ENCODE peak calls at places on chromosomes 2 and 18, in seven cellular contexts. One of them, this sample, is unnamed.
A peak's percentile ranks its signal among the peaks of the same experiment; 100 is the strongest.

GRCh38 chr2:236972491-236973379 is 113.0 kb upstream of the COPS8 start:
- DNase-seq in stomach: no peak
- DNase-seq in HFF-Myc: peak; percentile 71
- DNase-seq in fibroblast of villous mesenchyme: no peak
- DNase-seq in coronary artery: no peak
- DNase-seq in fibroblast of mammary gland: peak; percentile 94
- DNase-seq in BE2C: no peak
- DNase-seq in this sample: peak; percentile 77

GRCh38 chr2:3445891-3446290 is 66.4 kb downstream of the TRAPPC12 start:
- DNase-seq in BE2C: no peak
- DNase-seq in fibroblast of villous mesenchyme: no peak
- DNase-seq in HFF-Myc: no peak
- DNase-seq in stomach: no peak
- DNase-seq in coronary artery: no peak
- DNase-seq in fibroblast of mammary gland: no peak
- DNase-seq in this sample: no peak

GRCh38 chr18:9613550-9614400 is 584 bp downstream of the PPP4R1 start:
- DNase-seq in HFF-Myc: no peak
- DNase-seq in coronary artery: peak; percentile 81
- DNase-seq in BE2C: peak; percentile 49
- DNase-seq in fibroblast of mammary gland: no peak
- DNase-seq in stomach: peak; percentile 57
- DNase-seq in fibroblast of villous mesenchyme: peak; percentile 54
- DNase-seq in this sample: peak; percentile 62

GRCh38 chr2:134154269-134154668 is 99.6 kb upstream of the MGAT5 start:
- DNase-seq in HFF-Myc: no peak
- DNase-seq in stomach: no peak
- DNase-seq in coronary artery: no peak
- DNase-seq in fibroblast of mammary gland: no peak
- DNase-seq in fibroblast of villous mesenchyme: peak; percentile 51
- DNase-seq in BE2C: no peak
- DNase-seq in this sample: no peak

GRCh38 chr2:223918671-223919134 is 26.4 kb downstream of the WDFY1 start:
- DNase-seq in stomach: no peak
- DNase-seq in fibroblast of villous mesenchyme: peak; percentile 60
- DNase-seq in BE2C: no peak
- DNase-seq in coronary artery: no peak
- DNase-seq in HFF-Myc: no peak
- DNase-seq in fibroblast of mammary gland: no peak
- DNase-seq in this sample: no peak

GRCh38 chr18:59049726-59050660 is 89.7 kb upstream of the SEC11C start:
- DNase-seq in coronary artery: peak; percentile 52
- DNase-seq in stomach: no peak
- DNase-seq in fibroblast of villous mesenchyme: no peak
- DNase-seq in BE2C: no peak
- DNase-seq in fibroblast of mammary gland: no peak
- DNase-seq in HFF-Myc: no peak
- DNase-seq in this sample: no peak

GRCh38 chr2:197306691-197307030 is 3.9 kb downstream of the ANKRD44 start:
- DNase-seq in fibroblast of villous mesenchyme: no peak
- DNase-seq in HFF-Myc: no peak
- DNase-seq in stomach: peak; percentile 73
- DNase-seq in BE2C: peak; percentile 31
- DNase-seq in coronary artery: peak; percentile 87
- DNase-seq in fibroblast of mammary gland: no peak
- DNase-seq in this sample: no peak

GRCh38 chr2:43227830-43228280 is 1.4 kb upstream of the ZFP36L2 start:
- DNase-seq in fibroblast of mammary gland: peak; percentile 72
- DNase-seq in fibroblast of villous mesenchyme: no peak
- DNase-seq in BE2C: no peak
- DNase-seq in HFF-Myc: no peak
- DNase-seq in coronary artery: no peak
- DNase-seq in stomach: no peak
- DNase-seq in this sample: no peak

GRCh38 chr2:44743473-44743872 is 198.0 kb upstream of the SIX3 start:
- DNase-seq in stomach: no peak
- DNase-seq in fibroblast of mammary gland: no peak
- DNase-seq in fibroblast of villous mesenchyme: no peak
- DNase-seq in BE2C: no peak
- DNase-seq in coronary artery: no peak
- DNase-seq in HFF-Myc: no peak
- DNase-seq in this sample: no peak

GRCh38 chr2:28393115-28393836 is 618 bp downstream of the FOSL2 start:
- DNase-seq in BE2C: peak; percentile 61
- DNase-seq in stomach: peak; percentile 69
- DNase-seq in coronary artery: peak; percentile 87
- DNase-seq in fibroblast of mammary gland: peak; percentile 60
- DNase-seq in fibroblast of villous mesenchyme: no peak
- DNase-seq in HFF-Myc: no peak
- DNase-seq in this sample: peak; percentile 81

GRCh38 chr2:206127656-206128055 is 31.6 kb downstream of the NDUFS1 start:
- DNase-seq in BE2C: no peak
- DNase-seq in coronary artery: no peak
- DNase-seq in fibroblast of mammary gland: no peak
- DNase-seq in stomach: no peak
- DNase-seq in fibroblast of villous mesenchyme: no peak
- DNase-seq in HFF-Myc: no peak
- DNase-seq in this sample: peak; percentile 7

GRCh38 chr2:42796427-42797248 is 4.3 kb upstream of the HAAO start:
- DNase-seq in HFF-Myc: no peak
- DNase-seq in coronary artery: no peak
- DNase-seq in fibroblast of villous mesenchyme: no peak
- DNase-seq in stomach: no peak
- DNase-seq in BE2C: no peak
- DNase-seq in fibroblast of mammary gland: no peak
- DNase-seq in this sample: no peak

GRCh38 chr2:157777425-157777824 is 98.7 kb downstream of the ACVR1 start:
- DNase-seq in fibroblast of villous mesenchyme: peak; percentile 70
- DNase-seq in stomach: peak; percentile 62
- DNase-seq in fibroblast of mammary gland: peak; percentile 71
- DNase-seq in HFF-Myc: no peak
- DNase-seq in BE2C: peak; percentile 30
- DNase-seq in coronary artery: no peak
- DNase-seq in this sample: peak; percentile 76

GRCh38 chr18:9787126-9787525 is 79.0 kb downstream of the RAB31 start:
- DNase-seq in HFF-Myc: no peak
- DNase-seq in fibroblast of mammary gland: peak; percentile 24
- DNase-seq in fibroblast of villous mesenchyme: no peak
- DNase-seq in BE2C: no peak
- DNase-seq in stomach: no peak
- DNase-seq in coronary artery: no peak
- DNase-seq in this sample: no peak

GRCh38 chr18:23494992-23495391 is 8.3 kb upstream of the RMC1 start:
- DNase-seq in BE2C: no peak
- DNase-seq in coronary artery: no peak
- DNase-seq in fibroblast of villous mesenchyme: no peak
- DNase-seq in HFF-Myc: no peak
- DNase-seq in fibroblast of mammary gland: no peak
- DNase-seq in stomach: no peak
- DNase-seq in this sample: no peak

GRCh38 chr18:7608798-7609197 is 41.7 kb downstream of the PTPRM start:
- DNase-seq in fibroblast of villous mesenchyme: peak; percentile 63
- DNase-seq in fibroblast of mammary gland: peak; percentile 76
- DNase-seq in BE2C: no peak
- DNase-seq in stomach: no peak
- DNase-seq in coronary artery: peak; percentile 52
- DNase-seq in HFF-Myc: peak; percentile 68
- DNase-seq in this sample: peak; percentile 47

GRCh38 chr2:147855316-147855715 is 10.5 kb downstream of the ACVR2A start:
- DNase-seq in fibroblast of mammary gland: no peak
- DNase-seq in stomach: no peak
- DNase-seq in HFF-Myc: no peak
- DNase-seq in coronary artery: no peak
- DNase-seq in fibroblast of villous mesenchyme: no peak
- DNase-seq in BE2C: no peak
- DNase-seq in this sample: no peak

GRCh38 chr2:24546668-24547067 is 55.6 kb downstream of the NCOA1 start:
- DNase-seq in HFF-Myc: no peak
- DNase-seq in fibroblast of villous mesenchyme: no peak
- DNase-seq in coronary artery: no peak
- DNase-seq in stomach: no peak
- DNase-seq in fibroblast of mammary gland: no peak
- DNase-seq in BE2C: no peak
- DNase-seq in this sample: no peak

GRCh38 chr2:64487256-64488049 is 33.5 kb downstream of the LGALSL start:
- DNase-seq in HFF-Myc: no peak
- DNase-seq in stomach: no peak
- DNase-seq in fibroblast of mammary gland: no peak
- DNase-seq in BE2C: no peak
- DNase-seq in coronary artery: peak; percentile 59
- DNase-seq in fibroblast of villous mesenchyme: peak; percentile 10
- DNase-seq in this sample: no peak

GRCh38 chr2:240966906-240967680 is 31.3 kb upstream of the SNED1 start:
- DNase-seq in coronary artery: no peak
- DNase-seq in stomach: peak; percentile 51
- DNase-seq in fibroblast of villous mesenchyme: no peak
- DNase-seq in fibroblast of mammary gland: no peak
- DNase-seq in BE2C: peak; percentile 14
- DNase-seq in HFF-Myc: no peak
- DNase-seq in this sample: no peak

GRCh38 chr2:57733959-57734358 is 312.6 kb upstream of the VRK2 start:
- DNase-seq in coronary artery: no peak
- DNase-seq in BE2C: no peak
- DNase-seq in stomach: no peak
- DNase-seq in fibroblast of villous mesenchyme: no peak
- DNase-seq in HFF-Myc: no peak
- DNase-seq in fibroblast of mammary gland: no peak
- DNase-seq in this sample: no peak

GRCh38 chr2:128472789-128473174 is 154.1 kb upstream of the HS6ST1 start:
- DNase-seq in fibroblast of mammary gland: peak; percentile 30
- DNase-seq in coronary artery: no peak
- DNase-seq in fibroblast of villous mesenchyme: no peak
- DNase-seq in HFF-Myc: peak; percentile 11
- DNase-seq in BE2C: no peak
- DNase-seq in stomach: no peak
- DNase-seq in this sample: no peak

DNA sequence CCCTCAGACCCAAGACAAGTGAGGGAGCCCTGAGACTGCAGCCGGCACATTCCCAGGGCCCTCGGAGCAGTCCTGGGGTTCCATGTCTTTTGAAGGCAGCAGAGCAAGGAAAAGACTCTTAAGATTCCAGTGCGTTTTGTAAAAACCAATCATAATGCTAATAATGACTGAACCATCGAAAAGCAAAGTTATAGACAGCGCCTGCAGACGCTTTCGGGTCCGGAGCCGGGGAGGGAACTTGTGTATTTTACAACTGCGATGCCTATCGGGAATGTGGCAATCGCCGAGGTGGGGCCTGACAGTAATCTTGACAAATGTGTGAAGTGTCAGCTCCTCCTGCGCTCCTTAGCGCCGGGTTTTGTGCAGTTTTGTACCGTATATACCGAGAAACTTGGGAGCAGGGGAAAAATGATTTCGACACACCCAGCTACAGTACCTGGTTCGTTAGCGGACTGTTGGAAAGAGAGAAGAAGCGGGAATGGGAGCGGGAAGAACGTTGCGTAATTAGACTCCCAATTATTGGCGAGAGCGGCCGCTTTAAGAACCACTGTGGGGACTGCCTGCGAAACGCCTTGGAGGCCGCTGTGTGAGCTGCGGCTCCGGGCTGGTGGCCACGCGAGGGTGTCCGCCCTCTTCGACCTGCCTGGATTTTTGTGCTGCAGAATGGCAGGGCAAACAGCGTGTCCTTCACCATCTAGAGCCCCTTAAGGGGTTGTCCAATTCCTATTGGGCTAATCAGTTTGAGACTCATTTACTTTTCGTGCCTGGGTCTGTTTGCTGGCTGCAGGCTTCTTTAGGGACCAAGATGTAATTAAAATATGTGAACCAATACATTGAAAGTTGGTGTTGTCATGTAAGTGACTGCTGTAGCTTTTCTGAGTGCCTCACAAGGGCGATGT is 2.4 kb downstream of the EPAS1 start:
- DNase-seq in stomach: peak; percentile 75
- DNase-seq in BE2C: peak; percentile 47
- DNase-seq in HFF-Myc: no peak
- DNase-seq in coronary artery: peak; percentile 86
- DNase-seq in fibroblast of villous mesenchyme: peak; percentile 93
- DNase-seq in fibroblast of mammary gland: peak; percentile 79
- DNase-seq in this sample: peak; percentile 89
- H3K4me3 ChIP-seq in stomach: peak overlapping the region; percentile 55
- H3K4me3 ChIP-seq in BE2C: peak overlapping the region; percentile 66
- H3K4me3 ChIP-seq in HFF-Myc: peak overlapping the region; percentile 55
- H3K4me3 ChIP-seq in coronary artery: peak overlapping the region; percentile 74
- H3K4me3 ChIP-seq in fibroblast of villous mesenchyme: peak overlapping the region; percentile 98
- H3K4me3 ChIP-seq in fibroblast of mammary gland: peak overlapping the region; percentile 77
- H3K4me3 ChIP-seq in this sample: peak overlapping the region; percentile 95

GRCh38 chr2:178584666-178585065 is 104.4 kb downstream of the PLEKHA3 start:
- DNase-seq in coronary artery: no peak
- DNase-seq in HFF-Myc: no peak
- DNase-seq in stomach: no peak
- DNase-seq in fibroblast of villous mesenchyme: no peak
- DNase-seq in BE2C: no peak
- DNase-seq in fibroblast of mammary gland: no peak
- DNase-seq in this sample: no peak
- TF ChIP-seq CTCF in coronary artery: no peak
- TF ChIP-seq CTCF in HFF-Myc: no peak
- TF ChIP-seq CTCF in stomach: no peak
- TF ChIP-seq CTCF in fibroblast of villous mesenchyme: no peak
- TF ChIP-seq CTCF in BE2C: no peak
- TF ChIP-seq CTCF in fibroblast of mammary gland: no peak
- TF ChIP-seq CTCF in this sample: no peak

DNA sequence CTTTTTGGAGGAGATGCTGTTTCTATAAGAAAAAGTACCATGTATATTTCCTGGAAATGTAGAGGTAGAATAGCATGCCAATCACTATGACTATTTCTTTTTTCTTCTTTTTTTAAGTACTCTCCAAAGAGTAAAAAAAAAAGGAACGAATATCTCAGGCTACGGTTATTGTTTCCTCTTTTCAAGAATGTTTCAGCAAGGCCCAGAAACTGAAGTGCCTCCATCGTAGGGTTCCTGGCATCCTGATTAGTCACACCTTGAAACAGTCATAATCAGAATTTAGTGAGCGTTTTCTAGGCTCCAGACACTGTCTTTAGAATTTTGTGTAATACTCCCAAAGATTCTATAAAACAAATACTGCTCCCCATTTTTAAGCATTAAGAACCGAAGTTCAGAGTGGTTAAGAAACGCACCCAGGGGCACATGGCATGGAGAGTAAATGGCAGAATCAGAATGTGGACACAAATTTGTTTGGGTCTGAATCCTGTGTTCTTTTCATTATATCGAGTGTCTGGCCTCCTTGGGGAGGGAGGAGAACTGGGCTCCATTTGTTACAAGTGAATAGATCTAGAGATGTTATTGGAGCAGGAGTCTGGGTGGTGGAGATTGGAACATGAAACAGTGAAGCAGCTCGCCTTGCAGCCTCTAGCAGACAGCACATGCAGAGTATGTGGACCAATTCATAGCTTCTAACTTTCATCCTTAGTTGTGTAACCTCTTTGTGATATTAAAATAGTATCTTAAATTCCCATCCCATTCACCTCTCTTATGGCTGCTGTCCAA is 26.7 kb downstream of the ZEB2 start:
- DNase-seq in fibroblast of villous mesenchyme: no peak
- DNase-seq in fibroblast of mammary gland: no peak
- DNase-seq in BE2C: no peak
- DNase-seq in stomach: no peak
- DNase-seq in HFF-Myc: no peak
- DNase-seq in coronary artery: no peak
- DNase-seq in this sample: no peak
- H3K4me3 ChIP-seq in fibroblast of villous mesenchyme: no peak overlapping the region
- H3K4me3 ChIP-seq in fibroblast of mammary gland: no peak overlapping the region
- H3K4me3 ChIP-seq in BE2C: no peak overlapping the region
- H3K4me3 ChIP-seq in stomach: no peak overlapping the region
- H3K4me3 ChIP-seq in HFF-Myc: no peak overlapping the region
- H3K4me3 ChIP-seq in coronary artery: no peak overlapping the region
- H3K4me3 ChIP-seq in this sample: no peak overlapping the region

GRCh38 chr2:234291765-234292204 is 205.1 kb downstream of the ARL4C start:
- DNase-seq in coronary artery: no peak
- DNase-seq in BE2C: no peak
- DNase-seq in fibroblast of mammary gland: peak; percentile 78
- DNase-seq in fibroblast of villous mesenchyme: peak; percentile 66
- DNase-seq in stomach: no peak
- DNase-seq in HFF-Myc: peak; percentile 39
- DNase-seq in this sample: peak; percentile 82
- TF ChIP-seq CTCF in coronary artery: no peak
- TF ChIP-seq CTCF in BE2C: no peak
- TF ChIP-seq CTCF in fibroblast of mammary gland: no peak
- TF ChIP-seq CTCF in fibroblast of villous mesenchyme: no peak
- TF ChIP-seq CTCF in stomach: no peak
- TF ChIP-seq CTCF in HFF-Myc: no peak
- TF ChIP-seq CTCF in this sample: no peak